ENCODE peak calls at places on chromosome X, in ten cellular contexts. M is choroid plexus epithelial cell; E is cardiac fibroblast; S is H54; Z is EL; N is SW480; P is right cardiac atrium; G is CD4-positive, alpha-beta memory T cell; F is effector CD4-positive, alpha-beta T cell; L is psoas muscle. X is an unnamed sample.

GRCh38 chrX:72306851-72307645 is 1.3 kb upstream of the CITED1 start:
- DNase-seq in M (peak), E (peak), S (peak), Z (peak), N (peak), P (peak), G (peak), F (no peak), L (peak), X (peak)

GRCh38 chrX:134760671-134761070 is 102.4 kb upstream of the PLAC1 start:
- DNase-seq in M (no peak), E (peak), S (no peak), Z (no peak), N (no peak), P (no peak), G (no peak), F (no peak), L (no peak), X (no peak)

GRCh38 chrX:129779747-129780146 is at the start of gene SASH3:
- DNase-seq in M (no peak), E (no peak), S (no peak), Z (no peak), N (no peak), P (peak), G (peak), F (peak), L (peak), X (no peak)

GRCh38 chrX:105150557-105150956 is 69.9 kb downstream of the TEX13A start:
- DNase-seq in M (no peak), E (no peak), S (no peak), Z (no peak), N (no peak), P (no peak), G (no peak), F (no peak), L (no peak), X (no peak)

GRCh38 chrX:39818071-39818470 is 279.7 kb downstream of the BCOR start:
- DNase-seq in M (no peak), E (no peak), S (no peak), Z (no peak), N (no peak), P (no peak), G (no peak), F (no peak), L (no peak), X (no peak)

GRCh38 chrX:40058719-40059118 is 39.0 kb downstream of the BCOR start:
- DNase-seq in M (no peak), E (no peak), S (no peak), Z (no peak), N (no peak), P (no peak), G (no peak), F (no peak), L (no peak), X (peak)

GRCh38 chrX:138925330-138925729 is 213.8 kb upstream of the FGF13 start:
- DNase-seq in M (peak), E (peak), S (peak), Z (no peak), N (peak), P (no peak), G (no peak), F (no peak), L (peak), X (no peak)

GRCh38 chrX:11867610-11868345 is 109.7 kb downstream of the MSL3 start:
- DNase-seq in M (no peak), E (no peak), S (no peak), Z (no peak), N (no peak), P (no peak), G (no peak), F (no peak), L (no peak), X (no peak)

GRCh38 chrX:71515039-71515398 is 17.9 kb upstream of the OGT start:
- DNase-seq in M (peak), E (peak), S (no peak), Z (peak), N (peak), P (peak), G (no peak), F (no peak), L (peak), X (no peak)

GRCh38 chrX:154735695-154736393 is 15.0 kb downstream of the GAB3 start:
- DNase-seq in M (peak), E (peak), S (no peak), Z (peak), N (no peak), P (peak), G (no peak), F (no peak), L (peak), X (no peak)

GRCh38 chrX:7941390-7942042 is 14.3 kb upstream of the PNPLA4 start:
- DNase-seq in M (peak), E (peak), S (no peak), Z (peak), N (peak), P (no peak), G (no peak), F (no peak), L (no peak), X (peak)

GRCh38 chrX:3549442-3549875 is 164.0 kb downstream of the PRKX start:
- DNase-seq in M (peak), E (peak), S (no peak), Z (peak), N (peak), P (no peak), G (no peak), F (no peak), L (no peak), X (peak)

GRCh38 chrX:73563740-73564073 is 710 bp downstream of the CHIC1 start:
- DNase-seq in M (peak), E (peak), S (no peak), Z (peak), N (peak), P (no peak), G (peak), F (no peak), L (no peak), X (no peak)

X was measured in NCI-H345.